ENCODE peak calls at places on chromosomes 16 and 17, in five cellular contexts. S is Panc1, U is lung, D is GM23248, T is IMR-90. P is an unnamed sample. For H3K9me3, the result is how much of the 10 kb centered on the place peaks cover.

GRCh38 chr17:65729207-65729606 is 167.8 kb upstream of the AXIN2 start:
- DNase-seq in S (no peak), U (no peak), D (no peak), T (no peak), P (no peak)

GRCh38 chr17:67372751-67373150 is 4.3 kb upstream of the PITPNC1 start:
- DNase-seq in S (no peak), U (no peak), D (no peak), T (no peak), P (no peak)

GRCh38 chr16:397135-397661 is at the start of gene NME4:
- DNase-seq in S (no peak), U (no peak), D (peak), T (no peak), P (no peak)

GRCh38 chr16:13780841-13781553 is 139.0 kb upstream of the ERCC4 start:
- DNase-seq in S (no peak), U (no peak), D (no peak), T (no peak), P (peak)

GRCh38 chr17:40355123-40355803 is 9.3 kb downstream of the GJD3 start:
- DNase-seq in S (no peak), U (peak), D (peak), T (peak), P (peak)

GRCh38 chr17:59848778-59849177 is 44.0 kb downstream of the TUBD1 start:
- DNase-seq in S (no peak), U (peak), D (peak), T (peak), P (no peak)

GRCh38 chr16:12902511-12903324 is 1.3 kb downstream of the SHISA9 start:
- DNase-seq in S (no peak), U (no peak), D (no peak), T (no peak), P (no peak)

GRCh38 chr17:31754239-31754945 is 104.7 kb downstream of the COPRS start:
- DNase-seq in S (no peak), U (no peak), D (peak), T (peak), P (no peak)

GRCh38 chr16:31076319-31076718 is 2.1 kb downstream of the ZNF646 start:
- DNase-seq in S (no peak), U (no peak), D (no peak), T (no peak), P (no peak)

GRCh38 chr16:22050963-22051362 is 41.4 kb upstream of the VWA3A start:
- DNase-seq in S (no peak), U (no peak), D (no peak), T (no peak), P (no peak)

GRCh38 chr17:72237223-72237622 is 116.4 kb downstream of the SOX9 start:
- DNase-seq in S (no peak), U (no peak), D (no peak), T (no peak), P (no peak)

GRCh38 chr16:66295761-66296546 is 70.5 kb upstream of the CDH5 start:
- DNase-seq in S (no peak), U (no peak), D (no peak), T (no peak), P (no peak)

GRCh38 chr16:10708969-10709368 is 14.2 kb upstream of the TEKT5 start:
- DNase-seq in S (no peak), U (no peak), D (no peak), T (no peak), P (no peak)

GRCh38 chr16:4461250-4462085 is 13.0 kb downstream of the NMRAL1 start:
- DNase-seq in S (no peak), U (no peak), D (no peak), T (no peak), P (peak)

GRCh38 chr17:67733371-67733770 is 15.6 kb downstream of the NOL11 start:
- DNase-seq in S (no peak), U (no peak), D (no peak), T (no peak), P (no peak)

GRCh38 chr16:24382929-24383328 is 126.8 kb downstream of the CACNG3 start:
- DNase-seq in S (no peak), U (no peak), D (no peak), T (no peak), P (no peak)

GRCh38 chr17:78903101-78903779 is at the start of gene CEP295NL:
- DNase-seq in S (no peak), U (no peak), D (peak), T (peak), P (peak)

GRCh38 chr17:60629120-60629519 is 29.1 kb downstream of the PPM1D start:
- DNase-seq in S (no peak), U (no peak), D (no peak), T (no peak), P (no peak)

GRCh38 chr17:75488693-75489510 is 26.4 kb downstream of the CASKIN2 start:
- DNase-seq in S (no peak), U (no peak), D (no peak), T (no peak), P (no peak)

GRCh38 chr17:42067371-42068180 is 17.2 kb upstream of the C17orf113 start:
- DNase-seq in S (peak), U (peak), D (peak), T (peak), P (peak)

GRCh38 chr17:27651411-27652345 is 20.7 kb downstream of the LGALS9 start:
- DNase-seq in S (peak), U (peak), D (peak), T (peak), P (peak)

GRCh38 chr16:56636616-56637413 is 1.7 kb upstream of the MT1A start:
- DNase-seq in S (no peak), U (no peak), D (no peak), T (no peak), P (no peak)

GRCh38 chr16:68079616-68080344 is 5.4 kb upstream of the NFATC3 start:
- DNase-seq in S (no peak), U (peak), D (no peak), T (no peak), P (no peak)

GRCh38 chr17:15436399-15437369 is 30.7 kb downstream of the CDRT4 start:
- DNase-seq in S (no peak), U (peak), D (peak), T (peak), P (peak)

GRCh38 chr17:74918906-74919305 is 4.1 kb downstream of the USH1G start:
- DNase-seq in S (no peak), U (no peak), D (no peak), T (no peak), P (peak)

GRCh38 chr17:57705921-57706695 is 39.0 kb downstream of the CCDC182 start:
- DNase-seq in S (no peak), U (peak), D (no peak), T (no peak), P (no peak)

DNA sequence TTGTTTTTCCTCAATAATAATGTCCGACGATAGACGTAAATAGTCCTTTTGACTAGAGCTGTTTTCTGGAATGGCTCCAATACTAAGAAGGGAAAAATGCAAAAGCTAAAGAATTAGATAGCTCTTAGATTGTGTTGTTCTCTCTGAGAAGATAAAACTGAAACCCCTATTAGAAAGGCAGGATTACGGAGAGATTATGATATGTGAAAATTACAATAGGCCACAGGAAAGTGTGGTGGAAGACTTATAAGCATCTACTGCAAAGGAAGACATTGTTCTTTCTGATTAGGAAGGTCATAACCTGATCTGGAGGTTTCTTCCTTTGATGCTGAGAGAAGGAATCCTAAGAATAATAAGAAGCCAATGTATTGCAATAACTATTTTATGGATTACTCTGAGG is 33.5 kb upstream of the KCNJ16 start:
- DNase-seq in S (no peak), U (no peak), D (no peak), T (peak), P (no peak)
- H3K9me3 ChIP-seq in S (under half), U (under half), D (under half), T (under half), P (under half)

GRCh38 chr16:35144212-35144932 is 1685.0 kb downstream of the TP53TG3F start:
- DNase-seq in S (no peak), U (no peak), D (no peak), T (no peak), P (no peak)

GRCh38 chr16:35142147-35142808 is 1682.9 kb downstream of the TP53TG3F start:
- DNase-seq in S (no peak), U (no peak), D (no peak), T (no peak), P (no peak)

GRCh38 chr16:35141303-35141702 is 1681.9 kb downstream of the TP53TG3F start:
- DNase-seq in S (no peak), U (no peak), D (no peak), T (no peak), P (no peak)

GRCh38 chr16:35140293-35140986 is 1681.0 kb downstream of the TP53TG3F start:
- DNase-seq in S (no peak), U (no peak), D (no peak), T (no peak), P (no peak)

GRCh38 chr16:35142809-35143192 is 1683.4 kb downstream of the TP53TG3F start:
- DNase-seq in S (no peak), U (no peak), D (no peak), T (no peak), P (no peak)
- H3K9me3 ChIP-seq in S (under half), U (under half), D (under half), T (under half), P (under half)

GRCh38 chr17:52995127-52995526 is 827.6 kb upstream of the KIF2B start:
- DNase-seq in S (no peak), U (no peak), D (no peak), T (no peak), P (no peak)
- H3K9me3 ChIP-seq in S (under half), U (under half), D (under half), T (under half), P (under half)

DNA sequence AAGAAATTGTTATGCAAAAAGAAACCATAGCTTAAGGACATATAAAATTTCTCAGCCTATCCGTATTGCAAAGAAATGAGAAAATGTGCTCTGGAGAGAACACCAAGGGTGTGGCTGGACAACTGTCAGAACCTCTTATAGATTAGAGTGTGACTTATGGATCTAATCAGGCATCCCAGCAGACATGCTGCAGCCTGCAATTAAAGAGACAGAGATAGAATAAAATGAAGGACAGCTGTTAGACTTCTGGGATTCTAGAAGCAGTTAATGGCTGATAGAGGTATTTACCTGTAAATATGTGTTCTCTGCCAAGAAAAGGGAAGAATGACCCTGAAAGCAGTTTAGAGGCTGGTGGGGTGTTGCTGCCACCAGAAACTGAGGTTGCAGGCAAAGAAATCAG is 160.1 kb upstream of the KIF2B start:
- DNase-seq in S (no peak), U (no peak), D (no peak), T (no peak), P (no peak)
- H3K9me3 ChIP-seq in S (under half), U (under half), D (under half), T (under half), P (under half)

DNA sequence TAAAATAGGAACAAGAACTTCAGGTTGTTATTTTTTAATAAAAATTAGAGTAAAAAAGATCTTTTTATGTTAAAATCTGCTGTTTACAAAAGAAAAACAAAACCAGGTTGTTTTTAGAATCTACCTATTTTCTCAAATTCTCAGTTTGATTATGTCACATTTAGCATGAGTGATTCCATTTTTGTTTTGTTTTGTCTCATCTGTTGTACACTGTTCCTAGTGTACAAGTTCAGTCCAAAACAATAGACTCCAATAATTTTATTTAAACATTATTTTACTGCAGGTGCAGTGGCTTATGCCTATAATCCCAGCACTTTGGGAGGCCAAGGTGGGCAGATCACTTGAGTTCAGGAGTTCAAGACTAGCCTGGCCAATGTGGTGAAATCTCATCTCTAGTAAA is 2142.7 kb downstream of the TP53TG3F start:
- DNase-seq in S (no peak), U (no peak), D (no peak), T (no peak), P (no peak)
- H3K9me3 ChIP-seq in S (under half), U (under half), D (under half), T (under half), P (under half)

GRCh38 chr17:22695228-22695619 is 1002.9 kb downstream of the KCNJ18 start:
- DNase-seq in S (no peak), U (peak), D (no peak), T (no peak), P (no peak)

GRCh38 chr17:22692801-22693171 is 1000.5 kb downstream of the KCNJ18 start:
- DNase-seq in S (no peak), U (no peak), D (no peak), T (no peak), P (no peak)

GRCh38 chr17:22694362-22695227 is 1002.3 kb downstream of the KCNJ18 start:
- DNase-seq in S (no peak), U (no peak), D (no peak), T (no peak), P (peak)

DNA sequence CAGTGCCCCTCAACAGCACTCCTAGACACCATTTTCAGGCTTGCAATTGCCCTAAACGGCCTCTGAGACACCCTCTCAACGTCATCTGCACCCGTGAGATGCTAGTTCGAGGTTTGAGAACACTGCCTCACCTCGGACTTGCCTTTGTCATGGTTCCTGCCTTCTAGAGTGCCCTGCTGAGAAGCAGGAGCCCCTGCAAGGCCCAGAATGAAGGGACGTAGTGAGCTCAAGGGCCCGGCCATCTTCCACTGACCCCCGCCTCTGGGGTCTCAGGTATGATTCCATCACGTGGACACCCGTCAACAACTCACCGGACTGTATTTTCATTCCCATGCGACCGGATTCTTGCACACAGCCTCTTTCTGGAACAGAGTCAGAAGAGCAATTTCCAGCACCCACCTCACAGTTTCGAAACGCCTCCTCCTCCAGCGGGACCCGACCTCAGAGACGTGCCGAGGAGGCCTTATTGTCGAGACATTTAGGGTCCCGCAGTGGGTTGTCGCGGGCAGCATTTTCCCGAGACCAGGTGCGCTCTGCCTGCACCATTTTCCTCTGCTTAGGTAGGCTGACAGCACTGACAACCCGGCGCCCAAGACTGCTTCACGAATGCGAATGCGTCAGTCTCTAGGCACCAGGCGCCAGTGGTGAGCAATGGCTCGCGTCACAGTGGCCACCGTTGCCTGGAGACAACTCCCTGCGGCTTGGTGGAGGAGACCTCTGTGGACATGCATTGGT is 999.9 kb downstream of the KCNJ18 start:
- DNase-seq in S (no peak), U (peak), D (no peak), T (no peak), P (no peak)
- H3K9me3 ChIP-seq in S (under half), U (under half), D (under half), T (under half), P (under half)

P was measured in WERI-Rb-1.